ENCODE peak calls at places on chromosomes 13 and 19, in nine cellular contexts. L is CD4-positive, alpha-beta T cell; G is aorta; T is breast epithelium; D is transverse colon; S is fibroblast of lung; V is brain microvascular endothelial cell; Y is K562; B is ascending aorta. F is an unnamed sample.

GRCh38 chr19:50292216-50292827 is 36.9 kb downstream of the KCNC3 start:
- DNase-seq in Y (no peak), G (peak; percentile 42), S (no peak), L (no peak), T (no peak), B (no peak), V (no peak), D (no peak), F (no peak)

GRCh38 chr19:28290963-28291657 is 921.8 kb downstream of the UQCRFS1 start:
- DNase-seq in V (no peak), S (no peak), L (no peak), B (no peak), D (no peak), Y (no peak), G (no peak), T (no peak), F (no peak)

GRCh38 chr13:46345400-46345799 is 41.7 kb downstream of the RUBCNL start:
- DNase-seq in L (no peak), S (peak; percentile 30), D (no peak), T (no peak), G (no peak), Y (no peak), V (no peak), B (no peak), F (no peak)

GRCh38 chr19:29551774-29552173 is 26.0 kb downstream of the VSTM2B start:
- DNase-seq in B (no peak), G (no peak), D (no peak), V (no peak), T (no peak), L (no peak), S (no peak), Y (no peak), F (no peak)

GRCh38 chr19:33443638-33444195 is 70.2 kb downstream of the CEBPG start:
- DNase-seq in D (no peak), T (peak; percentile 31), Y (no peak), V (no peak), S (no peak), G (peak; percentile 51), B (no peak), L (no peak), F (no peak)

GRCh38 chr19:9936151-9937000 is at the start of gene OLFM2:
- DNase-seq in S (no peak), D (no peak), T (no peak), V (no peak), L (no peak), Y (peak; percentile 83), B (no peak), G (no peak), F (peak; percentile 60)

GRCh38 chr19:40576585-40577451 is at the start of gene SHKBP1:
- DNase-seq in T (peak; percentile 94), D (peak; percentile 96), Y (peak; percentile 99), L (peak; percentile 90), B (peak; percentile 80), S (peak; percentile 92), V (peak; percentile 91), G (peak; percentile 98), F (peak; percentile 93)

GRCh38 chr19:48442116-48443035 is 3.4 kb upstream of the GRWD1 start:
- DNase-seq in G (no peak), B (no peak), L (no peak), Y (no peak), S (no peak), T (no peak), D (no peak), V (no peak), F (no peak)

GRCh38 chr19:11397089-11397610 is 13.0 kb upstream of the EPOR start:
- DNase-seq in Y (no peak), T (no peak), B (no peak), D (no peak), S (no peak), G (no peak), L (no peak), V (no peak), F (no peak)

GRCh38 chr13:35797244-35797643 is 320.8 kb upstream of the MAB21L1 start:
- DNase-seq in L (no peak), V (no peak), Y (no peak), G (no peak), D (no peak), S (no peak), T (no peak), B (no peak), F (no peak)

GRCh38 chr19:30785728-30786127 is 413.5 kb downstream of the ZNF536 start:
- DNase-seq in B (no peak), G (no peak), S (no peak), V (no peak), Y (no peak), L (no peak), T (no peak), D (no peak), F (peak; percentile 46)

GRCh38 chr13:72384186-72384823 is 343.1 kb downstream of the MZT1 start:
- DNase-seq in D (no peak), V (no peak), S (no peak), T (no peak), Y (no peak), G (no peak), L (no peak), B (no peak), F (no peak)

GRCh38 chr13:95367309-95367843 is 66.1 kb upstream of the ABCC4 start:
- DNase-seq in T (no peak), Y (no peak), V (no peak), L (no peak), B (no peak), D (no peak), S (no peak), G (no peak), F (no peak)

GRCh38 chr19:39319892-39320168 is 833 bp downstream of the LRFN1 start:
- DNase-seq in Y (peak; percentile 20), D (no peak), L (no peak), T (no peak), B (no peak), G (no peak), S (no peak), V (no peak), F (peak; percentile 94)

DNA sequence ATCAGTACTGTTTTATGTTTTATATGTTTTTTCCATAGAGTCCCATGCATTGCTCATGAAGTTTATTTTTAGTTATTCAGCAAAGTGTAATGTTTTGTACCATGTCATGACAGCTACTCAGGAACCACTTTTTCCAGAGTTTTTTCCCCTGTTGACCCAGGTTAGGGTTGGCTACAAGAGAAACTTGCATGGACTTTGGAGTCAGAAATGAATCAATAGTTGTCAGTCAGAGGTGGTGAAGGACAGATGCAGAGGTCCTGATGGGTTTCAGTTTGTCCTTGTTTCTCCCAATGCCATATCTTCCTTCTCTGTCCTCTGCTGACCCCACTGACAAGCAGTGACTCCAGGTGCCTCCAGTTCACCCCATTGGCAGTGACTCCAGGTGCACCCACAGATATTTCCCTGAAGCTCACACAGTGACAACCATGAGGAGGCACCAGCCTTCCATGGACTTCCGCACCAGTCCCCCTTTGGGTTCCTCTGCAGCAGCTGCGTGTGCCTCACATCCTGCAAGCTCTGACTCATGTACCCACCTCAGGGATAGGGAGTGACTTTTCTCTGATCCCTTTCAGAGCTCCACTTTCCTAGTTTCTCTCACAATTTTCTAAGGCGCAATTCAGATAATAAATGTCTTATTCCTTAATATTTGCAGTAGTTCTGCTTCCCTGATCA is 92.1 kb downstream of the AKAP11 start:
- DNase-seq in L (no peak), V (peak; percentile 61), T (no peak), D (no peak), B (no peak), Y (no peak), G (no peak), S (peak; percentile 13), F (no peak)
- H3K27ac ChIP-seq in L (no peak overlapping the region), V (peak overlapping the region; percentile 56), T (no peak overlapping the region), D (no peak overlapping the region), B (no peak overlapping the region), Y (no peak overlapping the region), G (no peak overlapping the region), S (no peak overlapping the region), F (no peak overlapping the region)

GRCh38 chr13:30744056-30744684 is 8.8 kb downstream of the ALOX5AP start:
- DNase-seq in G (peak; percentile 76), S (peak; percentile 74), T (no peak), Y (peak; percentile 14), V (peak; percentile 65), B (peak; percentile 62), D (peak; percentile 71), L (peak; percentile 86), F (no peak)
- H3K27ac ChIP-seq in G (peak overlapping the region; percentile 39), S (peak overlapping the region; percentile 11), T (peak overlapping the region; percentile 48), Y (no peak overlapping the region), V (peak overlapping the region; percentile 90), B (peak overlapping the region; percentile 72), D (peak overlapping the region; percentile 67), L (no peak overlapping the region), F (no peak overlapping the region)

DNA sequence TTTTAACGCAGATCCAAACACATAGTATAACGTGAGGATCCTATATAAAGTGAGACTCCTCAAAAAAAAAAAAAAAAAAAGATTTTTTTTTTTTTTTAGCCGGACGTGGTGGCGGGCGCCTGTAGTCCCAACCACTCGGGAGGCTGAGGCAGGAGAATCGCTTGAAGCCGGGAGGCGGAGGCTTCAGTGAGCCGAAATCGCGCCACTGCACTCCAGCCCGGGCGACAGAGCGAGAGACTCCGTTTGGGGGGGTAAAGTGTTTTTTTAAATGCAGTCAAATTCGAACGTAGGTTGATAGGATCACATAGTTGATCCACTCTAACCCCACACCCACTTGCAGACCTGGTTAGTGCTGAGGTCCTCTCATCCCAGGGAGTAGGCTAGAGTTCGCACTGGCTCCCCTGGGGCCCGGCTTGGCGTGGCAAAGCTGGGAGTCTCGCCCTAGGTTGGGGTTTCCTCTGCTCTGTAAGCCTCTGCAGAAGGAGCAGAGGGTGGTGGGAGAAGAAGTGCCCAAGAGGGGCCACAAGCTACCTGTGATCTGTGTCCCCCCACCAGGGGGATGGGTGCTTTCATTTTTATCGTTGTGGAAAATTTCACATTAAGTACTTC is 6.5 kb downstream of the RNF225 start:
- DNase-seq in G (peak; percentile 60), L (no peak), S (no peak), B (no peak), Y (peak; percentile 12), D (no peak), T (peak; percentile 31), V (no peak), F (no peak)
- H3K27ac ChIP-seq in G (no peak overlapping the region), L (peak overlapping the region; percentile 59), S (no peak overlapping the region), B (no peak overlapping the region), Y (peak overlapping the region; percentile 70), D (peak overlapping the region; percentile 92), T (peak overlapping the region; percentile 83), V (no peak overlapping the region), F (peak overlapping the region; percentile 83)

GRCh38 chr19:13797058-13797440 is 1.8 kb downstream of the ZSWIM4 start:
- DNase-seq in B (no peak), L (no peak), G (no peak), D (no peak), S (no peak), V (no peak), Y (no peak), T (no peak), F (no peak)
- H3K27ac ChIP-seq in B (peak overlapping the region; percentile 93), L (no peak overlapping the region), G (no peak overlapping the region), D (peak overlapping the region; percentile 92), S (peak overlapping the region; percentile 89), V (peak overlapping the region; percentile 92), Y (no peak overlapping the region), T (peak overlapping the region; percentile 97), F (no peak overlapping the region)

DNA sequence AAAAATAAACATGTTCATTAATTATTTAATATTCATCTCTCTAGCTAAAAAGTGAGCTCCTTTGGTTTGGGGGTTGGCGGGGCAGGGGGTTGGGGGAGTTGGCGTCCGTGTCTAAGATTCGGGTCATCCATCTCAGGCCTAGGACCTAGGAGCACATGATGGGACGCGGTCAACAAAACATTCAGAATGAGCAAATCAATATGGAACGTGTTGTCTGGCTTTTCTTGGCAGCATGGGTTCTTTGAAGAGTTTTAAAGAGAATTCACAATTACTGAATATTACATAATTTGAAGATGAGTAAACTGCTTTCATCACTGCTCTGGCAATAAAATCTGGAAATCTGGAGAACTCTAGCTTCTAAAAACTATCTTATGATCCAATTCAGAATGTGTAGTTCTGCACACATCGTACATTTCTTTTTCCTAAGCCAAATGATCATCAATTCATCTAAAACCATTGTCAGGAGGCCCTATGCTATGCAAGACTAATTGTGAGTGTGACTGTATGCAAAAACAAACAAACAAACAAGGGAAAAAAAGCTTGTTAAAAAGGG is 5.4 kb upstream of the ARGLU1 start:
- DNase-seq in D (no peak), G (no peak), L (no peak), S (peak; percentile 71), V (no peak), Y (no peak), T (no peak), B (no peak), F (no peak)
- H3K27ac ChIP-seq in D (peak overlapping the region; percentile 11), G (no peak overlapping the region), L (no peak overlapping the region), S (peak overlapping the region; percentile 1), V (no peak overlapping the region), Y (no peak overlapping the region), T (peak overlapping the region; percentile 70), B (no peak overlapping the region), F (no peak overlapping the region)